ENCODE peak calls at places on chromosomes 1 and 21, in eight cellular contexts. W is RPMI8226; G is naive thymus-derived CD4-positive, alpha-beta T cell; D is fibroblast of mammary gland; A is lower lobe of right lung; Y is Caco-2; U is amniotic stem cell; X is activated naive CD4-positive, alpha-beta T cell treated with anti-CD3 and anti-CD28 coated beads, Interleukin-2, amount 50 U/mL, for 72 hours. O is an unnamed sample.

GRCh38 chr1:178774263-178774662 is 49.2 kb downstream of the RALGPS2 start:
- DNase-seq in Y (no peak), G (no peak), W (peak), D (peak), X (no peak), A (no peak), U (peak), O (peak)

GRCh38 chr21:45031231-45032191 is 42.9 kb upstream of the ADARB1 start:
- DNase-seq in A (no peak), Y (no peak), U (no peak), X (no peak), W (no peak), D (no peak), G (no peak), O (no peak)

GRCh38 chr1:111197598-111198289 is 2.7 kb downstream of the DENND2D start:
- DNase-seq in D (no peak), Y (peak), X (no peak), G (peak), W (peak), A (no peak), U (no peak), O (no peak)

GRCh38 chr1:209490013-209490412 is 93.5 kb upstream of the CAMK1G start:
- DNase-seq in W (no peak), U (no peak), X (no peak), G (no peak), D (peak), A (no peak), Y (no peak), O (no peak)

GRCh38 chr21:43315244-43316137 is 111.4 kb downstream of the SIK1 start:
- DNase-seq in X (no peak), G (peak), U (no peak), W (no peak), A (no peak), D (no peak), Y (no peak), O (no peak)

GRCh38 chr1:211259596-211260126 is 495 bp downstream of the RCOR3 start:
- DNase-seq in G (no peak), X (no peak), W (peak), D (peak), U (peak), Y (no peak), A (no peak), O (peak)

GRCh38 chr21:45138199-45139002 is 64.0 kb downstream of the ADARB1 start:
- DNase-seq in G (peak), W (peak), A (peak), Y (peak), X (peak), D (peak), U (no peak), O (peak)

GRCh38 chr1:181816608-181817007 is 244.9 kb downstream of the ZNF648 start:
- DNase-seq in G (no peak), A (no peak), W (no peak), X (no peak), D (no peak), Y (no peak), U (no peak), O (no peak)

GRCh38 chr1:21511579-21512522 is 2.6 kb downstream of the ALPL start:
- DNase-seq in A (peak), U (peak), Y (no peak), W (peak), G (no peak), D (peak), X (no peak), O (peak)

O was measured in MM.1S.